ENCODE peak calls at places on chromosomes 11 and 22, in six cellular contexts. P is K562, H is IMR-90, W is A549, N is GM12878, S is HepG2. C is an unnamed sample.

GRCh38 chr11:14374922-14375630 is 16.1 kb upstream of the RRAS2 start:
- DNase-seq in P (peak), W (no peak), N (no peak), H (no peak), S (no peak), C (peak)

GRCh38 chr11:11774928-11775327 is 66.8 kb upstream of the USP47 start:
- DNase-seq in W (no peak), H (no peak), N (no peak), P (no peak), S (no peak), C (no peak)

GRCh38 chr11:73388241-73389133 is 12.3 kb downstream of the RELT start:
- DNase-seq in H (no peak), P (no peak), N (no peak), W (no peak), S (no peak), C (no peak)

GRCh38 chr22:45201678-45202332 is 38.1 kb downstream of the NUP50 start:
- DNase-seq in N (no peak), S (no peak), W (no peak), P (no peak), H (peak), C (no peak)

GRCh38 chr11:122486793-122487495 is 168.6 kb upstream of the UBASH3B start:
- DNase-seq in H (peak), N (no peak), W (no peak), P (no peak), S (no peak), C (no peak)

GRCh38 chr11:122430490-122430889 is 225.0 kb upstream of the UBASH3B start:
- DNase-seq in W (no peak), H (no peak), S (no peak), P (no peak), N (no peak), C (no peak)

GRCh38 chr11:128244896-128245295 is 342.5 kb downstream of the ETS1 start:
- DNase-seq in P (no peak), S (no peak), N (no peak), W (no peak), H (peak), C (no peak)

GRCh38 chr22:35642305-35642741 is 5.9 kb upstream of the APOL6 start:
- DNase-seq in H (peak), N (no peak), W (no peak), P (no peak), S (peak), C (no peak)

DNA sequence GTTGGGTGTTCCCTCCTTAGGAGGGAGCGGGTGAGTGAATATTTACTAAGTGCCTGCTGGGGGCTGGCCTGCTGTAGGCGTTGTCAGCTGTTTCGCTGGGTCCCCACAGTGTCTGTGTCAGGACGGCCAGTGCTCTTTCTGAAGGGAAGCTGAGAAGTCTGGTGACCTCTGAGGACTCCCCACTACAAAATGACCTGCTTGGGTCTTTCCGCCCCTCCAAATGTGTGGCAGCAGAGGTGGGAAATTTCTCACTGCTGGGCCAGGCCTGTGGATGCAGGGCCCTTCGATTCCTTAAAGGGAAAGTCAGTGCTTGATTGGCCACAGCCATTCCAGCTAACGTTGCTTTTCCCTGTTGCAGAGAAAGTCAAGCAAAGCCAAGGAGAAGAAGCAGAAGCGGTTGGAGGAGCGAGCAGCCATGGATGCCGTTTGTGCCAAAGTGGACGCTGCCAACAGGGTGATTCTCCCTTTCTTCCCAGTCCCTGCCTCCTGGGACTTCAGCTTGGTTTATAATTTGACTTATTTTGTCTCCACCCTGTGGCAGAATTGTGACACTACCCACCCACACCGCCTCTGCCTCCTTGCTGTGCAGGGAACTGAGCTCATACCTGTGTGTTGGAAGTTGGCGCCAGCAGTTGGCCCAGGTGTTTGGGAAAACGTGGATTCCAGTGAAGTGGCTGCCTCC is 6.8 kb downstream of the NAA40 start:
- DNase-seq in N (no peak), S (peak), P (peak), W (peak), H (peak), C (peak)
- TF ChIP-seq BHLHE40 in N (no peak), S (no peak), P (no peak), W (no peak), H (no peak), C (no peak)

GRCh38 chr11:68373810-68374501 is 61.6 kb downstream of the LRP5 start:
- DNase-seq in S (peak), W (no peak), N (no peak), P (no peak), H (peak), C (no peak)
- TF ChIP-seq BHLHE40 in S (no peak), W (no peak), N (no peak), P (no peak), H (no peak), C (no peak)

GRCh38 chr22:29251265-29251664 is 16.5 kb downstream of the RHBDD3 start:
- DNase-seq in N (no peak), H (no peak), W (no peak), S (no peak), P (no peak), C (no peak)

GRCh38 chr22:29243874-29244446 is 23.8 kb downstream of the RHBDD3 start:
- DNase-seq in S (no peak), N (no peak), H (no peak), P (no peak), W (no peak), C (no peak)

GRCh38 chr22:29244785-29245625 is 22.8 kb downstream of the RHBDD3 start:
- DNase-seq in P (no peak), N (no peak), S (no peak), H (no peak), W (no peak), C (no peak)

DNA sequence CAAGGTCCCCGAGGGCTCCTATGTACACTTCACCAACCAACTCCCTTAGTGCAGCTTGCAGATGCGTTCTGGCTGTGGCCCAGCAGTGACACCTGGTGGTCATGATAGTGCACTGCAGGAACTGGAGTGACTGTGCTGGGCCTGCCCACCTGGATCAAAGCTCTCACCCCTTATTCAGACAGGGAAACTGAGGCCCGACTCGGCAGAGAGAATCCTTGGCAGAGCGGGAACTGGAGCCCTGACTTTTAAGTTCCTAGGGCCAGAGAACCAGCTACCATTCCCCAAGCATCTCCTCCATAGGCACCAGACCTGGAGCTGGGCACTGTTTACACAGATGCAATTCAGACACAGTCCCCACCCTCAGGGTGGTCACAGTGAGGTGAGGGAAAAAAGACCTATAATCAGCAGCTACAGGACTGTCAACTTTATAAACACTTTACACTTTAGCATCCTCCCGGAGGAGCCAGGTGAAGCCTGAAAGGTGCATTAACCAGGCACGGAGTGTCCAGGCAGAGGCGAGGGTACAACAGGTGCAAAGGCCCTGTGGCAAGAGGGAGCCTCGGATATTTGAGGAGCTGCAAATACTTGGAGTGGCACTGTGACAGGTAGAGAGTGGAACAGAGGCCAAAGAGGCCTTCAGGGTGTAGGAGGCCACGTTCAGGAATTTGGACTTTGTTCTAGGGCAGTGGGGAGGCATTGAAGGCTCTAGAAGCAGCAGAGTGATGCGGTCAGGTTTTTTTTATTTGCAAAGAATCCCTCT is 22.0 kb downstream of the RHBDD3 start:
- DNase-seq in H (peak), P (peak), N (no peak), S (peak), W (peak), C (peak)
- TF ChIP-seq BHLHE40 in H (no peak), P (no peak), N (no peak), S (no peak), W (no peak), C (no peak)

GRCh38 chr11:63244862-63245261 is 1.5 kb upstream of the SLC22A25 start:
- DNase-seq in P (no peak), W (no peak), H (no peak), S (peak), N (no peak), C (no peak)

GRCh38 chr11:63251312-63251711 is 7.9 kb upstream of the SLC22A25 start:
- DNase-seq in W (no peak), H (no peak), N (no peak), P (no peak), S (peak), C (no peak)

GRCh38 chr11:63246045-63246444 is 2.6 kb upstream of the SLC22A25 start:
- DNase-seq in W (no peak), P (no peak), N (no peak), H (no peak), S (no peak), C (no peak)

GRCh38 chr11:63248966-63249365 is 5.6 kb upstream of the SLC22A25 start:
- DNase-seq in S (no peak), N (no peak), W (no peak), P (no peak), H (no peak), C (no peak)

DNA sequence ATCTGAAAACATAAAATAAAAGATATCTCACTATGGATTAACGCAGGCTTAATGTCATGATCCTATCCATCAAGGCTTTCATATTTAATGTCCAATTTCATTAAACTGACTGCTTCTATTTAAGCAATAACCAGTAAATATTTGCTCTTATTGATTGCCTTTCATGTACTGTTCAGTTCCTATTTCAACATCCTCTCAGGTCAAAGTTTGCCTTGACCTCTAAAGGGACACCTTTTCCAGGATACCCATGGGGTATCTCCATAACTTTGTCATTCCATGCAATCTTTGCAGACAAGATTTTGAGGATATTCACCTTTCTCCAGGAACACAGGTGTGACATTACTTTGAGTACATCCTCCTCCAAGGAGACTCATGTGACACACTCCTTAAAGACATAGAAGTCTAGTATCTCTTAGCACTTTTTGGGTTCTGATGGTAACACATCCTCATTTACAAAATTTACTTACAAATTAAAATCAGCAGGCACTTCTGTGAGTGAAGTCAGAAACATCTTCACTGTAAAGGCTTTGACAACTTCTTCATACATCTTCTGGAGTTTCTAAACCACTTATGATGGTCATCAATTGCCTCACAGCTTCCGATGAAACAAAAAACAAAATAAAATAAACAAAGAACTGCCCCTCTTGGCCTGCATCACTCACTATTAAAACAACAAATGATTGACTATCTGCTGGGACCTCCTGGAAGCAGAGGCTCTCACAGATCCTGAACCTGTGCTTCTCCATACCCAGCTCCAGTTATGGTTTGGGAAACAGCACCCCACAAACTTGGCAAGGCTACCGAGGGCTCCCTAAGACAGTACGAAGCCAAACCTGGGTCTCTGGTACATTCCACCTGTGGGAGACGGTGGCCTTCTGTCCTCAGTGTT is 7.0 kb upstream of the SLC22A25 start:
- DNase-seq in S (peak), P (no peak), N (no peak), H (no peak), W (no peak), C (no peak)
- TF ChIP-seq BHLHE40 in S (no peak), P (no peak), N (no peak), H (no peak), W (no peak), C (no peak)

DNA sequence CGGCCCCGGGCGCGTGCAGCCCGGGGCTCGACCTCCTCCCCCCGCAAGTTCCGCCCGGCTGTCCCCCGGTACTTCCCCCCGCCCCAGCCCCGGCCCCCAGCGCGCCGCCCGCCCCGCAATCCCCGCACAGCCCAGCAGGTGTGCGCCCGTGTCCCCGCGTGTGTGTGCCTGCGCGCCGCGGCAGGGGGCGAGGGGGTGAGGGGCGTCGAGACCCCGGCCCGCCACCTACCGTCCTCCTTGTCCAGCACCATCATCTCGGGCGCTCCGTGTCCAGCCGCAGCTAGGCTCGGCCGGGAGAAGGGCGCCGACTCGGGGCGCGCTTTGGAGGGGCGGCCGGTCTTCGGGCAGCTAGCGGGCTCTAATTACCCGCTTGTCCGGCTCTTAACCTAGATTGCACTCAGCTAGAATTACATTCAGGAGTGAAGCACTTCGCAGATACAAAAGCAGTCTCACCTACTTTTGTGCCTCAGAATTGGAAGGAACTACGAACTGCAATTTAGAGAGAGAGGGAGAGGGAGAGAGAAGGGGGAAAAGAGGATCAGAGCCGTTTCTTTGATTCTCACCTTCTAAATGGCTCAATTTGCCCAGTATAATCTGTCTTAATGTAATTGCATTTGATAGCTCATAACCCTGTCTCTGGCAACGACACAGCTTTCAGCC is 439 bp downstream of the LMO1 start:
- DNase-seq in S (no peak), P (no peak), N (no peak), W (no peak), H (no peak), C (no peak)
- TF ChIP-seq BHLHE40 in S (no peak), P (no peak), N (no peak), W (no peak), H (no peak), C (no peak)

C was measured in HEK293T.